ENCODE peak calls at places on chromosomes 13 and 19, in four cellular contexts. M, O, C and R are unnamed samples.
A peak's percentile ranks its signal among the peaks of the same experiment; 100 is the strongest.

GRCh38 chr13:60857698-60858097 is 460.7 kb downstream of the TDRD3 start:
- DNase-seq in M (no peak), C (no peak), O (no peak), R (no peak)

GRCh38 chr13:113207890-113208423 is 512 bp downstream of the PCID2 start:
- DNase-seq in C (peak; percentile 22), O (no peak), M (peak; percentile 61), R (no peak)

GRCh38 chr13:43804461-43805070 is 17.8 kb upstream of the ENOX1 start:
- DNase-seq in O (no peak), C (peak; percentile 82), M (peak; percentile 54), R (peak; percentile 42)

GRCh38 chr19:5806133-5806489 is 1.2 kb downstream of the NRTN start:
- DNase-seq in M (no peak), C (no peak), O (no peak), R (no peak)

GRCh38 chr13:77136902-77137420 is 110.0 kb upstream of the FBXL3 start:
- DNase-seq in M (peak; percentile 96), O (no peak), C (no peak), R (no peak)

GRCh38 chr19:3932931-3933810 is at the start of gene NMRK2:
- DNase-seq in C (no peak), M (no peak), O (no peak), R (no peak)

GRCh38 chr19:2974342-2974932 is 2.9 kb upstream of the TLE6 start:
- DNase-seq in M (peak; percentile 14), O (no peak), C (no peak), R (no peak)

GRCh38 chr13:43422061-43422460 is 364.7 kb downstream of the ENOX1 start:
- DNase-seq in O (no peak), C (no peak), M (no peak), R (no peak)

GRCh38 chr19:18171605-18172327 is 1.8 kb upstream of the IFI30 start:
- DNase-seq in C (no peak), O (no peak), M (no peak), R (no peak)

GRCh38 chr19:13888281-13888680 is 11.3 kb downstream of the NANOS3 start:
- DNase-seq in O (no peak), C (no peak), M (no peak), R (no peak)

GRCh38 chr13:26386026-26386425 is 132.1 kb downstream of the CDK8 start:
- DNase-seq in M (no peak), C (peak; percentile 57), O (no peak), R (no peak)

GRCh38 chr19:36894849-36895383 is 21.2 kb downstream of the ZNF829 start:
- DNase-seq in O (no peak), M (no peak), C (no peak), R (no peak)

GRCh38 chr19:17944301-17944700 is 11.5 kb downstream of the CCDC124 start:
- DNase-seq in O (no peak), M (peak; percentile 77), C (peak; percentile 82), R (no peak)

GRCh38 chr19:1734328-1734966 is 18.9 kb upstream of the ONECUT3 start:
- DNase-seq in C (no peak), M (no peak), O (no peak), R (no peak)

GRCh38 chr19:17467471-17468301 is 2.6 kb upstream of the SLC27A1 start:
- DNase-seq in M (no peak), C (no peak), O (no peak), R (no peak)

GRCh38 chr19:58476498-58477015 is 405 bp downstream of the ZNF446 start:
- DNase-seq in O (no peak), C (no peak), M (peak; percentile 18), R (no peak)

GRCh38 chr19:39438270-39438934 is 2.7 kb upstream of the RPS16 start:
- DNase-seq in M (peak; percentile 41), C (peak; percentile 32), O (no peak), R (no peak)

GRCh38 chr13:24865158-24865557 is 101.2 kb downstream of the RNF17 start:
- DNase-seq in C (peak; percentile 15), O (no peak), M (no peak), R (no peak)

GRCh38 chr19:32581704-32582164 is 744 bp downstream of the PDCD5 start:
- DNase-seq in M (peak; percentile 38), O (no peak), C (peak; percentile 3), R (peak; percentile 9)

GRCh38 chr19:17948967-17949930 is 16.4 kb downstream of the CCDC124 start:
- DNase-seq in M (no peak), O (no peak), C (no peak), R (no peak)

GRCh38 chr19:23867895-23868294 is 46.8 kb upstream of the ZNF726 start:
- DNase-seq in O (no peak), M (no peak), C (peak; percentile 6), R (no peak)

GRCh38 chr13:51050021-51050886 is 60.8 kb downstream of the C13orf42 start:
- DNase-seq in O (no peak), C (no peak), M (no peak), R (no peak)
- TF ChIP-seq CTCF in O (no peak), C (no peak), M (no peak), R (no peak)

GRCh38 chr19:56142087-56142787 is 1.1 kb downstream of the ZNF444 start:
- DNase-seq in C (peak; percentile 75), O (no peak), M (no peak), R (no peak)

GRCh38 chr19:56145698-56146097 is 4.6 kb downstream of the ZNF444 start:
- DNase-seq in O (no peak), C (no peak), M (no peak), R (no peak)

GRCh38 chr19:56144816-56145215 is 3.7 kb downstream of the ZNF444 start:
- DNase-seq in M (no peak), C (no peak), O (no peak), R (no peak)

GRCh38 chr19:56142897-56143434 is 1.9 kb downstream of the ZNF444 start:
- DNase-seq in O (no peak), M (no peak), C (no peak), R (no peak)

GRCh38 chr19:56144396-56144795 is 3.3 kb downstream of the ZNF444 start:
- DNase-seq in M (peak; percentile 23), O (no peak), C (no peak), R (no peak)
- TF ChIP-seq CTCF in M (no peak), O (no peak), C (no peak), R (no peak)

GRCh38 chr19:42177686-42178019 is 39.8 kb downstream of the DEDD2 start:
- DNase-seq in C (no peak), O (no peak), M (no peak), R (no peak)

GRCh38 chr19:42176649-42176989 is 40.9 kb downstream of the DEDD2 start:
- DNase-seq in C (no peak), O (no peak), M (no peak), R (no peak)

GRCh38 chr19:42178791-42179500 is 38.5 kb downstream of the DEDD2 start:
- DNase-seq in O (no peak), C (no peak), M (no peak), R (peak; percentile 31)

GRCh38 chr19:42176990-42177685 is 40.3 kb downstream of the DEDD2 start:
- DNase-seq in C (peak; percentile 69), M (peak; percentile 86), O (peak; percentile 63), R (peak; percentile 79)

GRCh38 chr19:42179501-42179817 is 38.0 kb downstream of the DEDD2 start:
- DNase-seq in C (no peak), O (no peak), M (no peak), R (no peak)
- TF ChIP-seq CTCF in C (no peak), O (peak; percentile 6), M (no peak), R (no peak)

GRCh38 chr13:50485979-50486935 is 357.2 kb downstream of the DLEU7 start:
- DNase-seq in M (peak; percentile 44), C (no peak), O (no peak), R (no peak)
- TF ChIP-seq CTCF in M (no peak), C (no peak), O (no peak), R (no peak)